ENCODE peak calls at places on chromosomes 2 and 18, in four cellular contexts. W is IMR-90, H is A549, S is HepG2. P is an unnamed sample.

GRCh38 chr2:221042926-221043325 is 529.2 kb downstream of the EPHA4 start:
- DNase-seq in H (no peak), W (peak), S (no peak), P (no peak)

GRCh38 chr2:20356042-20356441 is 5.4 kb upstream of the PUM2 start:
- DNase-seq in H (no peak), W (peak), S (no peak), P (no peak)

GRCh38 chr2:64405476-64406406 is 48.2 kb upstream of the LGALSL start:
- DNase-seq in W (peak), H (no peak), S (no peak), P (no peak)

GRCh38 chr2:176001281-176001902 is 675 bp downstream of the LNPK start:
- DNase-seq in S (peak), H (peak), W (peak), P (peak)

GRCh38 chr2:1672738-1673137 is 71.6 kb downstream of the PXDN start:
- DNase-seq in W (no peak), H (no peak), S (no peak), P (no peak)

GRCh38 chr2:205763708-205764501 is 81.6 kb downstream of the NRP2 start:
- DNase-seq in W (peak), H (peak), S (no peak), P (peak)

GRCh38 chr2:1972428-1972827 is 228.1 kb upstream of the PXDN start:
- DNase-seq in H (no peak), S (no peak), W (no peak), P (no peak)

GRCh38 chr2:98895901-98896300 is 40.1 kb downstream of the CRACDL start:
- DNase-seq in W (no peak), S (no peak), H (no peak), P (no peak)

GRCh38 chr2:109164739-109165221 is 35.8 kb downstream of the SH3RF3 start:
- DNase-seq in H (no peak), S (no peak), W (peak), P (no peak)

GRCh38 chr18:211582-211981 is 53.2 kb downstream of the USP14 start:
- DNase-seq in H (no peak), S (no peak), W (no peak), P (no peak)

GRCh38 chr18:3914833-3915598 is 465.0 kb downstream of the TGIF1 start:
- DNase-seq in S (no peak), W (no peak), H (no peak), P (no peak)

DNA sequence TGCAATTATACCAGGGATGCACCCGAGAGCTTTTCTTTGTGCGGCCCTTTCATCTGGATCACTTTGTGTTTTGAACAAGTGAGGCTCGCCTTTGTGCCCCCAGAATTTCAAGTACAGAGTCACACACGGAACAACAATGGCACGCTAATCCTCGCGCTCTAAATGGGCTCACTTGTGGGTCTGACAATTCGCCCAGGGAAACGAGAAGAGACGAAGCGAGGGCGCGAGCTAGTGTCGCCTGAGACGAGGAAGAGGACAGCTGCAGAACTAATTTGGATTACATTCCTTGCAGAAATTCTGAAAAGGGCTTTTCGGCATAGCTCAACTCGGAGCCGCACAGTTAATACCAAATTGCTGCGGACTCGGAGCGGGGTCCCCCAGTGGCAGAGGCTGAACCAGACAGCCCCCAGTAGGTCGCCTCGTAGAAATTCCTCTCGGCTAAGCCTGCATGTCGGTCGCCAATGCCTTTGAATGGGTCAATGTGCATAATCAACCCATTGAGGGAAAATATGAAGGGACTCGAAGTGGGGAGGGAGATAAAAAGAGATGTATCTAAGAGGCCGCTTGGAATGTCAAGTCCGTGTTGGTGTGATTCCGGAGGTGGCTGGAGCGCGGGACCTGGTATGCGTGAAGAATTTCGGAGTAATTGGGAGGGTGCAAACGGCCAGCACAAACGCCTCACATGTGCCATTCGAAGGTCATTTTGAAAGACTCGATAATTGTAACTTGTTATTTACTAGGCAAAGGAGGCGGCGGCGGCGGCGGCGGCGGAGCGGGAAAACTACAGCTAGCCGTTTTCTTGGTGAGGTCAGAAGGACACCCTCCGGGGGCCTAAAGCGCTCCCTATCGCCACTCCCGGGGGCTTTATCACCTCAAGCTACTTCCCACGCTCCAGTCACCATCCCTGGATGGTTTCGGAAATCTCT is 2.0 kb downstream of the ERBB4 start:
- DNase-seq in H (no peak), S (no peak), W (no peak), P (no peak)
- TF ChIP-seq MAZ in H (no peak), S (no peak), W (no peak), P (no peak)

GRCh38 chr2:218228366-218229092 is 11.5 kb downstream of the ARPC2 start:
- DNase-seq in H (no peak), S (no peak), W (peak), P (no peak)
- TF ChIP-seq MAZ in H (no peak), S (no peak), W (no peak), P (no peak)

GRCh38 chr2:17821080-17821479 is 4.8 kb downstream of the MSGN1 start:
- DNase-seq in W (no peak), S (no peak), H (no peak), P (no peak)

GRCh38 chr2:17822452-17823117 is 6.3 kb downstream of the MSGN1 start:
- DNase-seq in W (no peak), S (no peak), H (no peak), P (no peak)

GRCh38 chr2:17816396-17817245 is at the start of gene MSGN1:
- DNase-seq in S (no peak), H (no peak), W (no peak), P (no peak)

GRCh38 chr2:17818235-17818634 is 2.0 kb downstream of the MSGN1 start:
- DNase-seq in W (no peak), S (no peak), H (no peak), P (no peak)

GRCh38 chr2:17821535-17822451 is 5.5 kb downstream of the MSGN1 start:
- DNase-seq in H (no peak), W (no peak), S (no peak), P (no peak)
- TF ChIP-seq MAZ in H (no peak), W (no peak), S (no peak), P (no peak)

GRCh38 chr2:28583899-28584553 is 88.2 kb downstream of the PLB1 start:
- DNase-seq in W (peak), S (peak), H (peak), P (peak)
- TF ChIP-seq MAZ in W (peak), S (no peak), H (no peak), P (peak)

GRCh38 chr2:42922293-42922692 is 129.9 kb upstream of the HAAO start:
- DNase-seq in H (no peak), W (no peak), S (no peak), P (no peak)

GRCh38 chr2:42923632-42924425 is 131.4 kb upstream of the HAAO start:
- DNase-seq in S (no peak), H (no peak), W (peak), P (peak)

GRCh38 chr2:42921721-42922120 is 129.3 kb upstream of the HAAO start:
- DNase-seq in S (no peak), H (no peak), W (no peak), P (no peak)

GRCh38 chr2:42924436-42924897 is 132.1 kb upstream of the HAAO start:
- DNase-seq in S (no peak), W (no peak), H (no peak), P (no peak)

GRCh38 chr2:42922790-42923631 is 130.6 kb upstream of the HAAO start:
- DNase-seq in S (peak), W (peak), H (no peak), P (no peak)
- TF ChIP-seq MAZ in S (no peak), W (no peak), H (no peak), P (no peak)

GRCh38 chr2:22904126-22904684 is 480.8 kb upstream of the KLHL29 start:
- DNase-seq in W (no peak), H (peak), S (peak), P (peak)
- TF ChIP-seq MAZ in W (no peak), H (no peak), S (no peak), P (no peak)

P was measured in K562.